ENCODE peak calls at places on chromosomes 1 and 21, in ten cellular contexts. One of them, this sample, is unnamed.

GRCh38 chr21:41283211-41283818 is 33.3 kb upstream of the FAM3B start:
- DNase-seq in heart left ventricle: peak; percentile 43
- DNase-seq in uterus: peak; percentile 39
- DNase-seq in sigmoid colon: no peak
- DNase-seq in stomach: peak; percentile 49
- DNase-seq in A549: peak; percentile 50
- DNase-seq in suprapubic skin: no peak
- DNase-seq in right lobe of liver: peak; percentile 64
- DNase-seq in body of pancreas: peak; percentile 65
- DNase-seq in breast epithelium: no peak
- DNase-seq in this sample: peak; percentile 50

GRCh38 chr1:235628316-235629006 is 21.1 kb downstream of the GNG4 start:
- DNase-seq in heart left ventricle: no peak
- DNase-seq in uterus: no peak
- DNase-seq in sigmoid colon: no peak
- DNase-seq in stomach: no peak
- DNase-seq in A549: no peak
- DNase-seq in suprapubic skin: no peak
- DNase-seq in right lobe of liver: no peak
- DNase-seq in body of pancreas: no peak
- DNase-seq in breast epithelium: no peak
- DNase-seq in this sample: no peak

GRCh38 chr1:64948905-64949833 is 17.2 kb downstream of the JAK1 start:
- DNase-seq in heart left ventricle: no peak
- DNase-seq in uterus: no peak
- DNase-seq in sigmoid colon: no peak
- DNase-seq in stomach: no peak
- DNase-seq in A549: no peak
- DNase-seq in suprapubic skin: no peak
- DNase-seq in right lobe of liver: no peak
- DNase-seq in body of pancreas: no peak
- DNase-seq in breast epithelium: no peak
- DNase-seq in this sample: no peak

GRCh38 chr1:9035226-9035625 is 9.0 kb upstream of the SLC2A7 start:
- DNase-seq in heart left ventricle: no peak
- DNase-seq in uterus: no peak
- DNase-seq in sigmoid colon: peak; percentile 26
- DNase-seq in stomach: no peak
- DNase-seq in A549: no peak
- DNase-seq in suprapubic skin: no peak
- DNase-seq in right lobe of liver: no peak
- DNase-seq in body of pancreas: no peak
- DNase-seq in breast epithelium: no peak
- DNase-seq in this sample: no peak

GRCh38 chr1:8217011-8217711 is 100.8 kb upstream of the SLC45A1 start:
- DNase-seq in heart left ventricle: peak; percentile 47
- DNase-seq in uterus: peak; percentile 61
- DNase-seq in sigmoid colon: peak; percentile 75
- DNase-seq in stomach: peak; percentile 47
- DNase-seq in A549: no peak
- DNase-seq in suprapubic skin: no peak
- DNase-seq in right lobe of liver: peak; percentile 58
- DNase-seq in body of pancreas: peak; percentile 36
- DNase-seq in breast epithelium: no peak
- DNase-seq in this sample: peak; percentile 33

GRCh38 chr1:175580351-175580750 is 163.0 kb downstream of the TNR start:
- DNase-seq in heart left ventricle: no peak
- DNase-seq in uterus: no peak
- DNase-seq in sigmoid colon: no peak
- DNase-seq in stomach: no peak
- DNase-seq in A549: no peak
- DNase-seq in suprapubic skin: no peak
- DNase-seq in right lobe of liver: no peak
- DNase-seq in body of pancreas: no peak
- DNase-seq in breast epithelium: no peak
- DNase-seq in this sample: no peak

GRCh38 chr1:233790662-233791371 is 113.7 kb upstream of the SLC35F3 start:
- DNase-seq in heart left ventricle: peak; percentile 18
- DNase-seq in uterus: peak; percentile 26
- DNase-seq in sigmoid colon: no peak
- DNase-seq in stomach: peak; percentile 28
- DNase-seq in A549: peak; percentile 88
- DNase-seq in suprapubic skin: no peak
- DNase-seq in right lobe of liver: peak; percentile 45
- DNase-seq in body of pancreas: peak; percentile 18
- DNase-seq in breast epithelium: no peak
- DNase-seq in this sample: peak; percentile 11

GRCh38 chr1:162856260-162856659 is 4.7 kb downstream of the CCDC190 start:
- DNase-seq in heart left ventricle: no peak
- DNase-seq in uterus: no peak
- DNase-seq in sigmoid colon: no peak
- DNase-seq in stomach: no peak
- DNase-seq in A549: no peak
- DNase-seq in suprapubic skin: no peak
- DNase-seq in right lobe of liver: no peak
- DNase-seq in body of pancreas: no peak
- DNase-seq in breast epithelium: no peak
- DNase-seq in this sample: no peak

GRCh38 chr1:903721-904270 is 19.9 kb upstream of the SAMD11 start:
- DNase-seq in heart left ventricle: peak; percentile 32
- DNase-seq in uterus: peak; percentile 20
- DNase-seq in sigmoid colon: peak; percentile 62
- DNase-seq in stomach: peak; percentile 24
- DNase-seq in A549: no peak
- DNase-seq in suprapubic skin: peak; percentile 75
- DNase-seq in right lobe of liver: peak; percentile 47
- DNase-seq in body of pancreas: peak; percentile 12
- DNase-seq in breast epithelium: no peak
- DNase-seq in this sample: peak; percentile 9

GRCh38 chr1:162300057-162300917 is 76.4 kb downstream of the SPATA46 start:
- DNase-seq in heart left ventricle: no peak
- DNase-seq in uterus: no peak
- DNase-seq in sigmoid colon: no peak
- DNase-seq in stomach: no peak
- DNase-seq in A549: no peak
- DNase-seq in suprapubic skin: no peak
- DNase-seq in right lobe of liver: no peak
- DNase-seq in body of pancreas: no peak
- DNase-seq in breast epithelium: no peak
- DNase-seq in this sample: no peak

GRCh38 chr21:42475526-42476492 is 20.2 kb downstream of the RSPH1 start:
- DNase-seq in heart left ventricle: peak; percentile 13
- DNase-seq in uterus: no peak
- DNase-seq in sigmoid colon: no peak
- DNase-seq in stomach: peak; percentile 23
- DNase-seq in A549: no peak
- DNase-seq in suprapubic skin: no peak
- DNase-seq in right lobe of liver: no peak
- DNase-seq in body of pancreas: no peak
- DNase-seq in breast epithelium: no peak
- DNase-seq in this sample: no peak

GRCh38 chr1:19385869-19386591 is 73.9 kb downstream of the SLC66A1 start:
- DNase-seq in heart left ventricle: peak; percentile 67
- DNase-seq in uterus: peak; percentile 72
- DNase-seq in sigmoid colon: peak; percentile 86
- DNase-seq in stomach: peak; percentile 79
- DNase-seq in A549: no peak
- DNase-seq in suprapubic skin: no peak
- DNase-seq in right lobe of liver: peak; percentile 71
- DNase-seq in body of pancreas: peak; percentile 44
- DNase-seq in breast epithelium: peak; percentile 69
- DNase-seq in this sample: peak; percentile 73

GRCh38 chr1:5915587-5916571 is 76.3 kb downstream of the NPHP4 start:
- DNase-seq in heart left ventricle: no peak
- DNase-seq in uterus: no peak
- DNase-seq in sigmoid colon: no peak
- DNase-seq in stomach: no peak
- DNase-seq in A549: peak; percentile 25
- DNase-seq in suprapubic skin: peak; percentile 65
- DNase-seq in right lobe of liver: peak; percentile 36
- DNase-seq in body of pancreas: no peak
- DNase-seq in breast epithelium: no peak
- DNase-seq in this sample: no peak

GRCh38 chr1:20184997-20185833 is 681 bp upstream of the UBXN10 start:
- DNase-seq in heart left ventricle: no peak
- DNase-seq in uterus: no peak
- DNase-seq in sigmoid colon: no peak
- DNase-seq in stomach: no peak
- DNase-seq in A549: no peak
- DNase-seq in suprapubic skin: no peak
- DNase-seq in right lobe of liver: no peak
- DNase-seq in body of pancreas: no peak
- DNase-seq in breast epithelium: no peak
- DNase-seq in this sample: no peak

GRCh38 chr1:155977607-155978324 is 581 bp downstream of the ARHGEF2 start:
- DNase-seq in heart left ventricle: peak; percentile 70
- DNase-seq in uterus: peak; percentile 64
- DNase-seq in sigmoid colon: peak; percentile 82
- DNase-seq in stomach: no peak
- DNase-seq in A549: no peak
- DNase-seq in suprapubic skin: no peak
- DNase-seq in right lobe of liver: no peak
- DNase-seq in body of pancreas: peak; percentile 34
- DNase-seq in breast epithelium: no peak
- DNase-seq in this sample: peak; percentile 51

GRCh38 chr1:114668784-114669561 is 876 bp downstream of the DENND2C start:
- DNase-seq in heart left ventricle: no peak
- DNase-seq in uterus: no peak
- DNase-seq in sigmoid colon: no peak
- DNase-seq in stomach: no peak
- DNase-seq in A549: no peak
- DNase-seq in suprapubic skin: no peak
- DNase-seq in right lobe of liver: no peak
- DNase-seq in body of pancreas: peak; percentile 17
- DNase-seq in breast epithelium: no peak
- DNase-seq in this sample: no peak

GRCh38 chr1:101238041-101238515 is 1.3 kb downstream of the S1PR1 start:
- DNase-seq in heart left ventricle: no peak
- DNase-seq in uterus: no peak
- DNase-seq in sigmoid colon: no peak
- DNase-seq in stomach: no peak
- DNase-seq in A549: no peak
- DNase-seq in suprapubic skin: no peak
- DNase-seq in right lobe of liver: peak; percentile 48
- DNase-seq in body of pancreas: no peak
- DNase-seq in breast epithelium: no peak
- DNase-seq in this sample: no peak

GRCh38 chr1:201939271-201939973 is 6.9 kb downstream of the LMOD1 start:
- DNase-seq in heart left ventricle: no peak
- DNase-seq in uterus: no peak
- DNase-seq in sigmoid colon: no peak
- DNase-seq in stomach: no peak
- DNase-seq in A549: no peak
- DNase-seq in suprapubic skin: no peak
- DNase-seq in right lobe of liver: no peak
- DNase-seq in body of pancreas: no peak
- DNase-seq in breast epithelium: no peak
- DNase-seq in this sample: no peak

GRCh38 chr1:201942129-201942495 is 4.2 kb downstream of the LMOD1 start:
- DNase-seq in heart left ventricle: no peak
- DNase-seq in uterus: no peak
- DNase-seq in sigmoid colon: no peak
- DNase-seq in stomach: no peak
- DNase-seq in A549: no peak
- DNase-seq in suprapubic skin: no peak
- DNase-seq in right lobe of liver: no peak
- DNase-seq in body of pancreas: no peak
- DNase-seq in breast epithelium: no peak
- DNase-seq in this sample: no peak

GRCh38 chr1:201938440-201939005 is 7.8 kb downstream of the LMOD1 start:
- DNase-seq in heart left ventricle: no peak
- DNase-seq in uterus: no peak
- DNase-seq in sigmoid colon: no peak
- DNase-seq in stomach: no peak
- DNase-seq in A549: no peak
- DNase-seq in suprapubic skin: no peak
- DNase-seq in right lobe of liver: no peak
- DNase-seq in body of pancreas: no peak
- DNase-seq in breast epithelium: no peak
- DNase-seq in this sample: no peak

GRCh38 chr1:201944002-201944401 is 2.3 kb downstream of the LMOD1 start:
- DNase-seq in heart left ventricle: no peak
- DNase-seq in uterus: no peak
- DNase-seq in sigmoid colon: no peak
- DNase-seq in stomach: no peak
- DNase-seq in A549: no peak
- DNase-seq in suprapubic skin: no peak
- DNase-seq in right lobe of liver: no peak
- DNase-seq in body of pancreas: no peak
- DNase-seq in breast epithelium: no peak
- DNase-seq in this sample: no peak

GRCh38 chr1:201941420-201942128 is 4.8 kb downstream of the LMOD1 start:
- DNase-seq in heart left ventricle: no peak
- DNase-seq in uterus: no peak
- DNase-seq in sigmoid colon: no peak
- DNase-seq in stomach: no peak
- DNase-seq in A549: no peak
- DNase-seq in suprapubic skin: no peak
- DNase-seq in right lobe of liver: no peak
- DNase-seq in body of pancreas: no peak
- DNase-seq in breast epithelium: no peak
- DNase-seq in this sample: no peak
- TF ChIP-seq POLR2A in heart left ventricle: no peak
- TF ChIP-seq POLR2A in uterus: no peak
- TF ChIP-seq POLR2A in sigmoid colon: no peak
- TF ChIP-seq POLR2A in stomach: no peak
- TF ChIP-seq POLR2A in A549: no peak
- TF ChIP-seq POLR2A in suprapubic skin: no peak
- TF ChIP-seq POLR2A in right lobe of liver: no peak
- TF ChIP-seq POLR2A in body of pancreas: no peak
- TF ChIP-seq POLR2A in breast epithelium: no peak
- TF ChIP-seq POLR2A in this sample: no peak

GRCh38 chr1:54537611-54538010 is 10.4 kb upstream of the ACOT11 start:
- DNase-seq in heart left ventricle: no peak
- DNase-seq in uterus: no peak
- DNase-seq in sigmoid colon: no peak
- DNase-seq in stomach: no peak
- DNase-seq in A549: no peak
- DNase-seq in suprapubic skin: no peak
- DNase-seq in right lobe of liver: no peak
- DNase-seq in body of pancreas: no peak
- DNase-seq in breast epithelium: no peak
- DNase-seq in this sample: no peak
- H3K27ac ChIP-seq in heart left ventricle: no peak overlapping the region
- H3K27ac ChIP-seq in uterus: no peak overlapping the region
- H3K27ac ChIP-seq in sigmoid colon: no peak overlapping the region
- H3K27ac ChIP-seq in stomach: no peak overlapping the region
- H3K27ac ChIP-seq in A549: no peak overlapping the region
- H3K27ac ChIP-seq in suprapubic skin: no peak overlapping the region
- H3K27ac ChIP-seq in right lobe of liver: no peak overlapping the region
- H3K27ac ChIP-seq in body of pancreas: no peak overlapping the region
- H3K27ac ChIP-seq in breast epithelium: no peak overlapping the region
- H3K27ac ChIP-seq in this sample: no peak overlapping the region

GRCh38 chr1:118155106-118155505 is 29.9 kb downstream of the SPAG17 start:
- DNase-seq in heart left ventricle: no peak
- DNase-seq in uterus: no peak
- DNase-seq in sigmoid colon: no peak
- DNase-seq in stomach: no peak
- DNase-seq in A549: no peak
- DNase-seq in suprapubic skin: no peak
- DNase-seq in right lobe of liver: no peak
- DNase-seq in body of pancreas: no peak
- DNase-seq in breast epithelium: no peak
- DNase-seq in this sample: no peak
- TF ChIP-seq CTCF in heart left ventricle: no peak
- TF ChIP-seq CTCF in uterus: no peak
- TF ChIP-seq CTCF in sigmoid colon: no peak
- TF ChIP-seq CTCF in stomach: no peak
- TF ChIP-seq CTCF in A549: no peak
- TF ChIP-seq CTCF in suprapubic skin: no peak
- TF ChIP-seq CTCF in right lobe of liver: no peak
- TF ChIP-seq CTCF in body of pancreas: no peak
- TF ChIP-seq CTCF in breast epithelium: no peak
- TF ChIP-seq CTCF in this sample: no peak

GRCh38 chr1:153553096-153553495 is 4.0 kb upstream of the S100A3 start:
- DNase-seq in heart left ventricle: peak; percentile 11
- DNase-seq in uterus: no peak
- DNase-seq in sigmoid colon: peak; percentile 60
- DNase-seq in stomach: no peak
- DNase-seq in A549: no peak
- DNase-seq in suprapubic skin: no peak
- DNase-seq in right lobe of liver: no peak
- DNase-seq in body of pancreas: no peak
- DNase-seq in breast epithelium: no peak
- DNase-seq in this sample: peak; percentile 5
- TF ChIP-seq POLR2A in heart left ventricle: no peak
- TF ChIP-seq POLR2A in uterus: no peak
- TF ChIP-seq POLR2A in sigmoid colon: no peak
- TF ChIP-seq POLR2A in stomach: no peak
- TF ChIP-seq POLR2A in A549: no peak
- TF ChIP-seq POLR2A in suprapubic skin: no peak
- TF ChIP-seq POLR2A in right lobe of liver: no peak
- TF ChIP-seq POLR2A in body of pancreas: no peak
- TF ChIP-seq POLR2A in breast epithelium: no peak
- TF ChIP-seq POLR2A in this sample: no peak

This sample was measured in transverse colon.